ENCODE peak calls at places on chromosome 6, in nine cellular contexts. B, X, R, V, P, C, F, E and J are unnamed samples. For H3K4me1, the result is how much of the 10 kb centered on the place peaks cover.

GRCh38 chr6:25006565-25007001 is 70.8 kb upstream of the RIPOR2 start:
- DNase-seq in B (peak), X (peak), R (peak), V (peak), P (no peak), C (peak), F (no peak), E (peak), J (peak)

GRCh38 chr6:90365565-90366219 is 69.0 kb upstream of the BACH2 start:
- DNase-seq in B (no peak), X (no peak), R (no peak), V (no peak), P (no peak), C (no peak), F (no peak), E (no peak), J (no peak)

GRCh38 chr6:26216015-26216885 is 129.0 kb downstream of the HFE start:
- DNase-seq in B (peak), X (peak), R (peak), V (peak), P (no peak), C (peak), F (peak), E (peak), J (no peak)

GRCh38 chr6:30615958-30616810 is 859 bp downstream of the PPP1R10 start:
- DNase-seq in B (no peak), X (peak), R (peak), V (no peak), P (no peak), C (no peak), F (no peak), E (peak), J (no peak)

GRCh38 chr6:104601008-104601745 is 258.5 kb downstream of the HACE1 start:
- DNase-seq in B (no peak), X (no peak), R (no peak), V (no peak), P (no peak), C (no peak), F (no peak), E (no peak), J (no peak)

GRCh38 chr6:111499269-111499793 is 16.3 kb upstream of the REV3L start:
- DNase-seq in B (no peak), X (no peak), R (no peak), V (no peak), P (no peak), C (no peak), F (no peak), E (no peak), J (no peak)

GRCh38 chr6:98835149-98836024 is 1.0 kb downstream of the POU3F2 start:
- DNase-seq in B (peak), X (no peak), R (no peak), V (no peak), P (no peak), C (no peak), F (peak), E (no peak), J (no peak)

GRCh38 chr6:102853249-102853955 is 1459.9 kb downstream of the GRIK2 start:
- DNase-seq in B (no peak), X (no peak), R (no peak), V (no peak), P (no peak), C (no peak), F (no peak), E (no peak), J (no peak)

GRCh38 chr6:53984163-53984562 is 127.1 kb upstream of the MLIP start:
- DNase-seq in B (no peak), X (no peak), R (no peak), V (peak), P (peak), C (no peak), F (no peak), E (no peak), J (no peak)

GRCh38 chr6:75481936-75482593 is 11.5 kb downstream of the FILIP1 start:
- DNase-seq in B (no peak), X (no peak), R (no peak), V (no peak), P (no peak), C (no peak), F (no peak), E (no peak), J (no peak)

GRCh38 chr6:108331982-108332381 is 37.1 kb downstream of the AFG1L start:
- DNase-seq in B (no peak), X (no peak), R (no peak), V (no peak), P (no peak), C (no peak), F (no peak), E (no peak), J (no peak)

GRCh38 chr6:82980086-82980485 is 85.6 kb downstream of the UBE3D start:
- DNase-seq in B (no peak), X (no peak), R (no peak), V (no peak), P (no peak), C (no peak), F (no peak), E (no peak), J (no peak)

GRCh38 chr6:1130692-1131091 is 181.2 kb upstream of the FOXQ1 start:
- DNase-seq in B (no peak), X (no peak), R (no peak), V (no peak), P (no peak), C (peak), F (no peak), E (no peak), J (peak)

GRCh38 chr6:43608310-43608763 is 20.7 kb downstream of the GTPBP2 start:
- DNase-seq in B (no peak), X (peak), R (peak), V (peak), P (peak), C (peak), F (no peak), E (peak), J (peak)

GRCh38 chr6:97282726-97283617 is at the start of gene MMS22L:
- DNase-seq in B (peak), X (peak), R (peak), V (peak), P (peak), C (peak), F (peak), E (peak), J (peak)

GRCh38 chr6:158559895-158560786 is at the start of gene TMEM181:
- DNase-seq in B (peak), X (peak), R (peak), V (peak), P (peak), C (peak), F (peak), E (peak), J (peak)

GRCh38 chr6:31972709-31973350 is 892 bp upstream of the DXO start:
- DNase-seq in B (no peak), X (no peak), R (no peak), V (no peak), P (no peak), C (no peak), F (peak), E (no peak), J (no peak)

GRCh38 chr6:45538636-45539035 is 160.9 kb upstream of the SUPT3H start:
- DNase-seq in B (no peak), X (no peak), R (no peak), V (no peak), P (no peak), C (peak), F (no peak), E (no peak), J (no peak)

GRCh38 chr6:81362246-81362645 is 390.2 kb downstream of the TENT5A start:
- DNase-seq in B (no peak), X (no peak), R (no peak), V (no peak), P (no peak), C (no peak), F (no peak), E (no peak), J (no peak)

GRCh38 chr6:85483861-85484260 is 34.0 kb downstream of the NT5E start:
- DNase-seq in B (no peak), X (no peak), R (no peak), V (no peak), P (no peak), C (no peak), F (no peak), E (no peak), J (no peak)

GRCh38 chr6:106547961-106548453 is 81.3 kb downstream of the RTN4IP1 start:
- DNase-seq in B (no peak), X (peak), R (no peak), V (peak), P (no peak), C (no peak), F (no peak), E (no peak), J (no peak)

GRCh38 chr6:34343823-34344222 is 48.6 kb downstream of the NUDT3 start:
- DNase-seq in B (no peak), X (no peak), R (no peak), V (no peak), P (no peak), C (no peak), F (no peak), E (no peak), J (no peak)

GRCh38 chr6:158926429-158926828 is 73.6 kb downstream of the RSPH3 start:
- DNase-seq in B (no peak), X (no peak), R (no peak), V (no peak), P (no peak), C (no peak), F (no peak), E (no peak), J (no peak)

GRCh38 chr6:149888659-149889058 is 9.3 kb downstream of the RAET1E start:
- DNase-seq in B (no peak), X (no peak), R (no peak), V (no peak), P (no peak), C (no peak), F (no peak), E (no peak), J (no peak)

GRCh38 chr6:7888587-7889357 is 21.8 kb downstream of the TXNDC5 start:
- DNase-seq in B (peak), X (no peak), R (no peak), V (no peak), P (no peak), C (no peak), F (no peak), E (no peak), J (no peak)

GRCh38 chr6:147448212-147448611 is 60.3 kb upstream of the SAMD5 start:
- DNase-seq in B (peak), X (no peak), R (no peak), V (peak), P (no peak), C (no peak), F (no peak), E (no peak), J (no peak)

GRCh38 chr6:128517124-128517523 is 3.3 kb downstream of the PTPRK start:
- DNase-seq in B (no peak), X (no peak), R (no peak), V (no peak), P (no peak), C (no peak), F (no peak), E (no peak), J (no peak)
- H3K4me1 ChIP-seq in B (under half), X (under half), R (under half), V (half or more), P (half or more), C (under half), F (under half), E (under half), J (half or more)

GRCh38 chr6:6790891-6791290 is 202.4 kb downstream of the LY86 start:
- DNase-seq in B (no peak), X (no peak), R (no peak), V (peak), P (no peak), C (no peak), F (no peak), E (no peak), J (no peak)
- H3K4me1 ChIP-seq in B (under half), X (under half), R (under half), V (under half), P (under half), C (under half), F (under half), E (under half), J (under half)

DNA sequence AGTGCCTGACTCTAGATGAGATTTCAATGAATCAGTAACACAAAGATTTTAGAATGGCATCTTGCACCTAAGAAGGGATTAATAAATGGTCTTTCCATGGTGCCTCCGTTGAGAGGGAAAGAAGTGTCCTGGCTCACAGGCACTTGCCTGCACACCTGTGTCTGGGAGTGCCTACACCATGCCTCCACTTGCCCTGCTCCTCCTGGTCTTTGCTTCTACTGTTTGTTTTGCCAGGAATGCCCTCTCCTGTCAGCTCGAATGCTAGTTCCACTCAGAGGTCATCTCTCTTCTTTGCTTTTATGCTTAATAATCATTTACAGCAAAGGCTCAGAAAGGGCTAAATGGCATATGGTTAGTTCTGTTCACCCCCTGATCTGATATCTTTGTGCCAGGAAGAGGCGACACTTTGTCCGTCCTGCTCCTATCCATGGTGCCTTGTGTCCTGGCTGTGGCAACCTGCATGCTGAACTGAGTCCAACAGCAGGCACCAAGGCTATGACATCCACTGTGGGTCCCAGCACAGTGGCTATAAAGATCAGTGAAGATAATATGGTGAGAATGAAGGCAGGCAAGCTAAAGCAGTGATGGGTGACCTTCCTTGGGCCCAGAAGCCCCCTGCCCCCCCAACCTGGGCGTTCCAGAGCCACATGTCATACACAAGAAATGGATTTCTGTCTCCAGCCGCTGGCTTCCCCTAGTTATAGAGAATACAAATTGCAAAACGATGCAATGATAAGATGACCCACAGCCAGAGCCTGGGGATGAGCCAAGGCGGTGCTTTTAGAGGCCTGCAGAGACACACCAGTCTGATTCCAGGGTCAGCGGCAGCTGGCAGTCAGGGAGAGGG is 1.4 kb downstream of the C6orf132 start:
- DNase-seq in B (no peak), X (no peak), R (no peak), V (no peak), P (no peak), C (no peak), F (no peak), E (no peak), J (no peak)
- H3K4me1 ChIP-seq in B (under half), X (under half), R (under half), V (half or more), P (half or more), C (under half), F (under half), E (under half), J (under half)

GRCh38 chr6:37139223-37139962 is 30.6 kb upstream of the PIM1 start:
- DNase-seq in B (no peak), X (no peak), R (no peak), V (no peak), P (no peak), C (no peak), F (no peak), E (no peak), J (no peak)

GRCh38 chr6:37140145-37140544 is 29.8 kb upstream of the PIM1 start:
- DNase-seq in B (no peak), X (no peak), R (no peak), V (no peak), P (no peak), C (no peak), F (no peak), E (no peak), J (no peak)

GRCh38 chr6:37142047-37142614 is 27.8 kb upstream of the PIM1 start:
- DNase-seq in B (no peak), X (no peak), R (no peak), V (no peak), P (no peak), C (no peak), F (no peak), E (no peak), J (no peak)

GRCh38 chr6:37143585-37143984 is 26.4 kb upstream of the PIM1 start:
- DNase-seq in B (no peak), X (no peak), R (no peak), V (no peak), P (no peak), C (no peak), F (no peak), E (no peak), J (no peak)

GRCh38 chr6:37141291-37142046 is 28.5 kb upstream of the PIM1 start:
- DNase-seq in B (no peak), X (no peak), R (no peak), V (no peak), P (no peak), C (no peak), F (no peak), E (no peak), J (no peak)
- H3K4me1 ChIP-seq in B (under half), X (under half), R (under half), V (half or more), P (half or more), C (under half), F (under half), E (under half), J (under half)

GRCh38 chr6:170101281-170102035 is 189.4 kb downstream of the DLL1 start:
- DNase-seq in B (peak), X (no peak), R (no peak), V (no peak), P (no peak), C (peak), F (peak), E (no peak), J (no peak)

GRCh38 chr6:170097505-170098427 is 193.1 kb downstream of the DLL1 start:
- DNase-seq in B (peak), X (no peak), R (no peak), V (no peak), P (no peak), C (peak), F (peak), E (no peak), J (no peak)

GRCh38 chr6:170098428-170099170 is 192.3 kb downstream of the DLL1 start:
- DNase-seq in B (peak), X (no peak), R (no peak), V (no peak), P (no peak), C (peak), F (peak), E (no peak), J (no peak)

GRCh38 chr6:170100046-170100445 is 190.8 kb downstream of the DLL1 start:
- DNase-seq in B (peak), X (no peak), R (no peak), V (no peak), P (no peak), C (no peak), F (peak), E (no peak), J (no peak)

DNA sequence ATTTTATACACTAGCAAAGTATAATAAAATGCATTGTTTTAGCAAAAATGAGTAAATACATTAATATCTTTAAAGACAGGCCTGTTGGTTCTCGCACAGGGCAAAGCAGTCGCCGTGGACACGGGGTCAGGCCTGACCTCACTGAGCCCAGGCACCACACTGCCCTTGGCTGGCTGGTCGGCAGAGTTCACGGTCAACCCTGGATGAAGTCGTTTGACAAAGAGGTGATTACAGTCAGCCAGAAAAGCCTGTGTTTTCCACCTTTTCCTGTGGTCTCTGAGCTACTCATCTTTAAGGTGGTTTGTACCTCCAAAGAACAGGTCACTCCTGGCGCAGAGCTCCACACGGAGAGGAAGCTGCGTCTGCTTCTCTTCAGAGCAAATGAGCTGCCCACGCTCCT is 191.5 kb downstream of the DLL1 start:
- DNase-seq in B (peak), X (no peak), R (no peak), V (no peak), P (no peak), C (no peak), F (peak), E (no peak), J (no peak)
- H3K4me1 ChIP-seq in B (under half), X (under half), R (under half), V (under half), P (under half), C (under half), F (under half), E (under half), J (under half)

GRCh38 chr6:40888456-40888990 is 150.5 kb downstream of the UNC5CL start:
- DNase-seq in B (no peak), X (no peak), R (no peak), V (no peak), P (no peak), C (no peak), F (no peak), E (no peak), J (no peak)

GRCh38 chr6:40891131-40891530 is 147.9 kb downstream of the UNC5CL start:
- DNase-seq in B (no peak), X (no peak), R (no peak), V (no peak), P (no peak), C (no peak), F (no peak), E (no peak), J (no peak)

GRCh38 chr6:40887079-40887822 is 151.8 kb downstream of the UNC5CL start:
- DNase-seq in B (no peak), X (no peak), R (no peak), V (no peak), P (no peak), C (no peak), F (no peak), E (no peak), J (no peak)

GRCh38 chr6:40887904-40888303 is 151.1 kb downstream of the UNC5CL start:
- DNase-seq in B (no peak), X (no peak), R (no peak), V (no peak), P (no peak), C (no peak), F (no peak), E (no peak), J (no peak)

GRCh38 chr6:40889137-40889832 is 149.7 kb downstream of the UNC5CL start:
- DNase-seq in B (no peak), X (no peak), R (no peak), V (no peak), P (no peak), C (no peak), F (no peak), E (no peak), J (no peak)
- H3K4me1 ChIP-seq in B (under half), X (under half), R (under half), V (under half), P (under half), C (under half), F (under half), E (under half), J (under half)